ENCODE peak calls at places on chromosomes 16 and 17, in ten cellular contexts. I is hepatocyte; S is globus pallidus; G is T follicular helper cell; Y is T-helper 1 cell; H is frontal cortex; M is CD8-positive, alpha-beta memory T cell; F is fibroblast of the conjunctiva; R is neural progenitor cell; J is stimulated activated CD4-positive, alpha-beta T cell treated with anti-CD3 and anti-CD28 coated beads, TNF-alpha, amount 100 ng/mL, for 4 hours. Q is an unnamed sample.

GRCh38 chr17:71180801-71181385 is 939.9 kb upstream of the SOX9 start:
- DNase-seq in I (peak; percentile 44), S (no peak), G (no peak), Y (no peak), H (no peak), M (no peak), F (no peak), R (no peak), J (no peak), Q (no peak)

GRCh38 chr17:71503710-71504471 is 616.9 kb upstream of the SOX9 start:
- DNase-seq in I (no peak), S (no peak), G (no peak), Y (no peak), H (no peak), M (no peak), F (no peak), R (peak; percentile 8), J (no peak), Q (no peak)

GRCh38 chr17:73156887-73157870 is 7.6 kb upstream of the SSTR2 start:
- DNase-seq in I (no peak), S (no peak), G (no peak), Y (no peak), H (no peak), M (no peak), F (no peak), R (peak; percentile 57), J (no peak), Q (no peak)

GRCh38 chr17:8740486-8740885 is 4.2 kb downstream of the CCDC42 start:
- DNase-seq in I (no peak), S (no peak), G (peak; percentile 15), Y (peak; percentile 28), H (no peak), M (peak; percentile 68), F (no peak), R (peak; percentile 36), J (peak; percentile 22), Q (peak; percentile 89)

GRCh38 chr17:38584350-38584925 is 21.3 kb downstream of the SRCIN1 start:
- DNase-seq in I (peak; percentile 79), S (peak; percentile 65), G (peak; percentile 41), Y (peak; percentile 31), H (no peak), M (peak; percentile 58), F (peak; percentile 29), R (peak; percentile 75), J (no peak), Q (peak; percentile 89)

GRCh38 chr17:76421054-76421427 is 31.9 kb downstream of the UBE2O start:
- DNase-seq in I (no peak), S (no peak), G (no peak), Y (no peak), H (no peak), M (no peak), F (no peak), R (no peak), J (no peak), Q (no peak)

GRCh38 chr17:22161376-22161775 is 469.1 kb downstream of the KCNJ18 start:
- DNase-seq in I (no peak), S (no peak), G (no peak), Y (no peak), H (no peak), M (no peak), F (no peak), R (no peak), J (no peak), Q (no peak)

GRCh38 chr16:47258874-47259461 is 115.2 kb upstream of the NETO2 start:
- DNase-seq in I (no peak), S (peak; percentile 7), G (no peak), Y (no peak), H (no peak), M (no peak), F (peak; percentile 2), R (peak; percentile 37), J (no peak), Q (peak; percentile 31)

GRCh38 chr17:60435244-60436170 is 13.2 kb downstream of the CHCT1 start:
- DNase-seq in I (peak; percentile 88), S (peak; percentile 90), G (peak; percentile 42), Y (no peak), H (peak; percentile 63), M (peak; percentile 62), F (peak; percentile 87), R (peak; percentile 80), J (no peak), Q (peak; percentile 78)

GRCh38 chr17:56723471-56723870 is 110.2 kb downstream of the C17orf67 start:
- DNase-seq in I (no peak), S (no peak), G (no peak), Y (no peak), H (no peak), M (no peak), F (no peak), R (no peak), J (no peak), Q (no peak)

GRCh38 chr17:10761281-10761680 is 31.5 kb upstream of the TMEM220 start:
- DNase-seq in I (no peak), S (no peak), G (no peak), Y (no peak), H (no peak), M (no peak), F (no peak), R (no peak), J (no peak), Q (no peak)

GRCh38 chr17:78517421-78517820 is 59.8 kb downstream of the DNAH17 start:
- DNase-seq in I (no peak), S (no peak), G (no peak), Y (no peak), H (no peak), M (no peak), F (no peak), R (no peak), J (no peak), Q (no peak)

GRCh38 chr17:48048321-48049140 is at the start of gene NFE2L1:
- DNase-seq in I (peak; percentile 93), S (peak; percentile 80), G (no peak), Y (no peak), H (peak; percentile 53), M (peak; percentile 35), F (peak; percentile 96), R (no peak), J (no peak), Q (peak; percentile 95)

GRCh38 chr17:79508291-79508716 is 102.5 kb downstream of the RBFOX3 start:
- DNase-seq in I (no peak), S (no peak), G (no peak), Y (no peak), H (no peak), M (no peak), F (no peak), R (no peak), J (no peak), Q (no peak)